ENCODE peak calls at places on chromosomes 7 and 10, in six cellular contexts. One of them, this sample, is unnamed.

GRCh38 chr7:46160861-46161260 is 239.8 kb upstream of the IGFBP3 start:
- DNase-seq in K562: no peak
- DNase-seq in HepG2: no peak
- DNase-seq in SK-N-SH: no peak
- DNase-seq in HCT116: no peak
- DNase-seq in GM12878: no peak
- DNase-seq in this sample: no peak

GRCh38 chr10:35562427-35562826 is 42.7 kb upstream of the GJD4 start:
- DNase-seq in SK-N-SH: no peak
- DNase-seq in HCT116: no peak
- DNase-seq in GM12878: no peak
- DNase-seq in K562: no peak
- DNase-seq in HepG2: no peak
- DNase-seq in this sample: no peak

GRCh38 chr7:86911703-86912102 is 147.8 kb downstream of the ELAPOR2 start:
- DNase-seq in HCT116: no peak
- DNase-seq in GM12878: no peak
- DNase-seq in K562: no peak
- DNase-seq in HepG2: peak; percentile 3
- DNase-seq in SK-N-SH: no peak
- DNase-seq in this sample: no peak

GRCh38 chr10:21399392-21400015 is 126.0 kb downstream of the SKIDA1 start:
- DNase-seq in GM12878: no peak
- DNase-seq in HCT116: no peak
- DNase-seq in K562: no peak
- DNase-seq in HepG2: peak; percentile 66
- DNase-seq in SK-N-SH: no peak
- DNase-seq in this sample: no peak

GRCh38 chr7:50214771-50215170 is 89.7 kb upstream of the IKZF1 start:
- DNase-seq in HCT116: no peak
- DNase-seq in HepG2: no peak
- DNase-seq in SK-N-SH: no peak
- DNase-seq in K562: no peak
- DNase-seq in GM12878: no peak
- DNase-seq in this sample: no peak

GRCh38 chr10:120422459-120422858 is 34.6 kb upstream of the PLPP4 start:
- DNase-seq in SK-N-SH: no peak
- DNase-seq in K562: no peak
- DNase-seq in GM12878: no peak
- DNase-seq in HCT116: no peak
- DNase-seq in HepG2: no peak
- DNase-seq in this sample: no peak

GRCh38 chr7:130893441-130893894 is 159.5 kb upstream of the KLF14 start:
- DNase-seq in HCT116: no peak
- DNase-seq in SK-N-SH: no peak
- DNase-seq in GM12878: no peak
- DNase-seq in K562: no peak
- DNase-seq in HepG2: peak; percentile 27
- DNase-seq in this sample: no peak

GRCh38 chr7:77553123-77553522 is 16.0 kb downstream of the PTPN12 start:
- DNase-seq in HCT116: no peak
- DNase-seq in K562: no peak
- DNase-seq in HepG2: no peak
- DNase-seq in GM12878: no peak
- DNase-seq in SK-N-SH: no peak
- DNase-seq in this sample: no peak

GRCh38 chr10:22752272-22752671 is 37.9 kb upstream of the PIP4K2A start:
- DNase-seq in SK-N-SH: no peak
- DNase-seq in GM12878: no peak
- DNase-seq in HCT116: no peak
- DNase-seq in HepG2: no peak
- DNase-seq in K562: no peak
- DNase-seq in this sample: no peak

GRCh38 chr7:20412023-20412422 is 81.3 kb downstream of the ITGB8 start:
- DNase-seq in HCT116: no peak
- DNase-seq in GM12878: no peak
- DNase-seq in K562: no peak
- DNase-seq in SK-N-SH: no peak
- DNase-seq in HepG2: no peak
- DNase-seq in this sample: no peak

GRCh38 chr10:8532647-8533046 is 478.2 kb downstream of the GATA3 start:
- DNase-seq in HepG2: no peak
- DNase-seq in SK-N-SH: no peak
- DNase-seq in GM12878: no peak
- DNase-seq in K562: no peak
- DNase-seq in HCT116: no peak
- DNase-seq in this sample: no peak

GRCh38 chr7:133070562-133070961 is 11.3 kb downstream of the CHCHD3 start:
- DNase-seq in SK-N-SH: no peak
- DNase-seq in GM12878: no peak
- DNase-seq in K562: no peak
- DNase-seq in HepG2: no peak
- DNase-seq in HCT116: no peak
- DNase-seq in this sample: no peak

GRCh38 chr10:103265712-103266329 is 11.1 kb upstream of the INA start:
- DNase-seq in HCT116: peak; percentile 42
- DNase-seq in SK-N-SH: no peak
- DNase-seq in GM12878: no peak
- DNase-seq in K562: peak; percentile 22
- DNase-seq in HepG2: peak; percentile 63
- DNase-seq in this sample: no peak

DNA sequence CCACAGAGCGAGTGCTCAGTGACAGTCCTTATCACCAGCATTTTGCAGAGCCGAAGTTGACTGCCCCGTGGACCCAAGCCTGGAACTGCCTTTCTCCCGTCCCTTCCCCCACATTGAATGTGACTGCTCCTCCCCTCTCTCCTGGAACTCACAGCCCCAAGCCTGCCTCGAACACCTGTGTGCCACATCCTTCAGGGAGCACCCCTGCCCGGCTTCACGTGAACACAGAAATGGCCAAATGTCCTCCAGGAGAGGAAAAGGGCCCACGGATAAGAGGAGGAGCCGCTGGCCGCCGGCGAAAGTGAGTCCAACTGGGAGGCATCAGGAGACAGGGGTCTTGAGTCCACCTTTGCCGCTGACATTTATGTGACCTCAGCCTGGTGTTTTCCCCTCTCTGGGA is 16.2 kb downstream of the STX1A start:
- DNase-seq in HCT116: no peak
- DNase-seq in SK-N-SH: peak; percentile 28
- DNase-seq in HepG2: no peak
- DNase-seq in K562: no peak
- DNase-seq in GM12878: no peak
- DNase-seq in this sample: no peak
- H3K36me3 ChIP-seq in HCT116: peaks cover 43% of the 10 kb centered on the region
- H3K36me3 ChIP-seq in SK-N-SH: peaks cover 37% of the 10 kb centered on the region
- H3K36me3 ChIP-seq in HepG2: peaks cover 14% of the 10 kb centered on the region
- H3K36me3 ChIP-seq in K562: peaks cover 38% of the 10 kb centered on the region
- H3K36me3 ChIP-seq in GM12878: peaks cover 2% of the 10 kb centered on the region
- H3K36me3 ChIP-seq in this sample: no peaks in the 10 kb centered on the region

DNA sequence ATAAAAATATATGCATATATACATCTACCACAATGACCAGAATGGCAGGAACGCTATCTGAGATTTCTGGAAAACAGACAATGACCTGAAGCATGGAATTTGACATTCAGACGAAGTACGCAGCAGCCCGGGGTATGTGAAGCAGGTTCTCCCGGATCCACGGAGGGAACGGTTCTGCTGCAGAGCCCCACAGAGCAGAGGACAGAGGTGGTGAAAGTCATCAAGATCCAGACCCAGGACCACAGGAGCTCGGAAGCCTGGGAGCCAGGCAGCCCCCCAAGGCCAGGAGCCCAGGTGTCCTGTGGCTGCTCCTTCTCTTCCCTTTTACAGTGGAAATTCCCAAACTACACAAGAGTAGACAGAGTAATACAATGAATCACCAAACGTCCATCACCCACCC is 42.1 kb upstream of the DNAAF5 start:
- DNase-seq in K562: no peak
- DNase-seq in SK-N-SH: no peak
- DNase-seq in GM12878: no peak
- DNase-seq in HepG2: no peak
- DNase-seq in HCT116: no peak
- DNase-seq in this sample: no peak
- H3K9me3 ChIP-seq in K562: peaks cover 26% of the 10 kb centered on the region
- H3K9me3 ChIP-seq in SK-N-SH: peaks cover 20% of the 10 kb centered on the region
- H3K9me3 ChIP-seq in GM12878: peaks cover 7% of the 10 kb centered on the region
- H3K9me3 ChIP-seq in HepG2: peaks cover 24% of the 10 kb centered on the region
- H3K9me3 ChIP-seq in HCT116: peaks cover 22% of the 10 kb centered on the region
- H3K9me3 ChIP-seq in this sample: peaks cover 32% of the 10 kb centered on the region

GRCh38 chr7:102039706-102040105 is 222.3 kb downstream of the CUX1 start:
- DNase-seq in HCT116: no peak
- DNase-seq in HepG2: no peak
- DNase-seq in SK-N-SH: no peak
- DNase-seq in GM12878: no peak
- DNase-seq in K562: no peak
- DNase-seq in this sample: no peak

GRCh38 chr7:102044984-102045673 is 227.7 kb downstream of the CUX1 start:
- DNase-seq in HCT116: peak; percentile 7
- DNase-seq in GM12878: no peak
- DNase-seq in HepG2: no peak
- DNase-seq in SK-N-SH: peak; percentile 93
- DNase-seq in K562: no peak
- DNase-seq in this sample: no peak

GRCh38 chr7:102040569-102040968 is 223.1 kb downstream of the CUX1 start:
- DNase-seq in GM12878: no peak
- DNase-seq in K562: no peak
- DNase-seq in SK-N-SH: no peak
- DNase-seq in HCT116: no peak
- DNase-seq in HepG2: no peak
- DNase-seq in this sample: no peak

GRCh38 chr7:102044641-102044983 is 227.2 kb downstream of the CUX1 start:
- DNase-seq in SK-N-SH: peak; percentile 82
- DNase-seq in HepG2: no peak
- DNase-seq in GM12878: no peak
- DNase-seq in HCT116: no peak
- DNase-seq in K562: no peak
- DNase-seq in this sample: no peak

DNA sequence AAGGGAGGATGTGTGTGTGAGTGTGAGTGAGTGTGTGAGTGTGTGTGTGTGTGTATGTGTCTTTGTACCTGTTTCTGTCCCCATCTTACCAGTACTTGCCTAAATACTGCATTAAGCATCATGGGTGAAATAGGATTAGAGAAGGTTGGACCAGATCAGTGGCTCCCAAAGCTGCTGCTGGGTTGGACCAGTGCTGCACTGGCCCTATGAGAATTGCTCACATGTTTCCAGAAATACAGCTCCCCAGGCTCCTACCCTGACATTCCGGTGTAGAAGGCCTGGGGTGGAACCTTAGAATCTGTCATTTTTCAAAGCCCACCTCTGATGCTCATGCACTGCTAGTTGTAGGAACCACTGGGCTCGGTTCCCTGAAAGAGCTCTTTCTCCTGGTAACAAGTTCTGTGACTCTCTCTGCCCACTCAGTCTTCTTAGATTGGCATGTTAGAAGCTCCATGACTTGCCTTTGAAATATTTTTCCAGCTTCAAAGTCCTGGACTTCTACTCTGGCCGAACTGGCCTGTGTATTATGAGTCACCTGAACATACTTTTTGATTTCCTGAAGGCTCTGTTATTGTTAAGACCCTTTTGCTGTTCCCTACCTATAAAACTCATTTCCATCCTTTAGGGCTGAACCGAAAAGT is 224.7 kb downstream of the CUX1 start:
- DNase-seq in K562: no peak
- DNase-seq in GM12878: no peak
- DNase-seq in HepG2: peak; percentile 59
- DNase-seq in HCT116: peak; percentile 76
- DNase-seq in SK-N-SH: no peak
- DNase-seq in this sample: no peak
- TF ChIP-seq REST in K562: no peak
- TF ChIP-seq REST in GM12878: no peak
- TF ChIP-seq REST in HepG2: no peak
- TF ChIP-seq REST in HCT116: no peak
- TF ChIP-seq REST in SK-N-SH: no peak
- TF ChIP-seq REST in this sample: no peak

DNA sequence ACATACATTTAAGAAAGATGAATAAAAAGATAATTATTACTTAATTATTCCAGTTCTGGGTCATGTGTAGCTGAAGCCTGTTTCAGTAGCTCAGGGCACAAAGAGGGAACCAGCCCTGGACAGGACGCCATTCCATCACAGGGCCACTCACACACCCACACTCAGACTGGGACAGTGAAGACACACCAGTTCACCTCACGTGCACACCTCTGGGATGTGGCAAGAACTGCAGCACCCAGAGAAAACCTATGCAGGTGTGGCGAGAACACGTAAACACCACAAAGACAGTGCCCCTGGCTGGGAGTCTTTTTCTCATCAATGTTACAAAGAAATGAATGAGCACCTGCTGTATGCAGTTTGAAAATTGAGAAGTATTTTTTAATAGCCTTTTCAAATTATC is 1.6 kb upstream of the IDI1 start:
- DNase-seq in K562: no peak
- DNase-seq in HepG2: peak; percentile 75
- DNase-seq in SK-N-SH: no peak
- DNase-seq in HCT116: peak; percentile 60
- DNase-seq in GM12878: no peak
- DNase-seq in this sample: no peak
- H3K36me3 ChIP-seq in K562: peaks cover 60% of the 10 kb centered on the region
- H3K36me3 ChIP-seq in HepG2: peaks cover 25% of the 10 kb centered on the region
- H3K36me3 ChIP-seq in SK-N-SH: peaks cover 34% of the 10 kb centered on the region
- H3K36me3 ChIP-seq in HCT116: no peaks in the 10 kb centered on the region
- H3K36me3 ChIP-seq in GM12878: peaks cover 16% of the 10 kb centered on the region
- H3K36me3 ChIP-seq in this sample: peaks cover 6% of the 10 kb centered on the region

GRCh38 chr7:14023342-14023741 is 33.9 kb upstream of the ETV1 start:
- DNase-seq in K562: no peak
- DNase-seq in HCT116: no peak
- DNase-seq in HepG2: no peak
- DNase-seq in GM12878: no peak
- DNase-seq in SK-N-SH: peak; percentile 27
- DNase-seq in this sample: no peak
- H3K9me3 ChIP-seq in K562: no peaks in the 10 kb centered on the region
- H3K9me3 ChIP-seq in HCT116: no peaks in the 10 kb centered on the region
- H3K9me3 ChIP-seq in HepG2: peaks cover 83% of the 10 kb centered on the region
- H3K9me3 ChIP-seq in GM12878: no peaks in the 10 kb centered on the region
- H3K9me3 ChIP-seq in SK-N-SH: no peaks in the 10 kb centered on the region
- H3K9me3 ChIP-seq in this sample: no peaks in the 10 kb centered on the region

DNA sequence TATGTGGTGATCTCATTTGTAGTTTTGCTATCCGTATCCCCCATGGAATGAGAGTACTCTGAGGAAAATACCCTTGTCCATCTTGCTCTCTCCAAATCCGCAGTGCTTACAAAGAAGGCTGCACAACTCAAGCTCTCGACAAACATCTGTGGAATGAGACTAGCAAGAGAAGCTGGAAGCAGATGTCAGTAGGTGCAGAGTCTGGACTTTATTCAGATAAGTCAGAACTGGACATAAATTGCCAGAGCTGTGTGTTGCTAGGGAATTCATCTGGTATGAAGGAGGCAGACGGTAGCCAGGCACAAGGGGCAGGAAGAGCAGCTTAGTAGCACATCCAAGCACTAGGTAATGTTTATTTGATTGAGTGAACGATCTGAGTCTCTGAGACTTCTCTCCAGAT is 1046.2 kb downstream of the XPNPEP1 start:
- DNase-seq in K562: no peak
- DNase-seq in GM12878: no peak
- DNase-seq in HCT116: no peak
- DNase-seq in SK-N-SH: peak; percentile 34
- DNase-seq in HepG2: no peak
- DNase-seq in this sample: no peak
- TF ChIP-seq REST in K562: no peak
- TF ChIP-seq REST in GM12878: no peak
- TF ChIP-seq REST in HCT116: no peak
- TF ChIP-seq REST in SK-N-SH: no peak
- TF ChIP-seq REST in HepG2: no peak
- TF ChIP-seq REST in this sample: no peak

This sample was measured in Panc1.